ENCODE peak calls at places on chromosomes 5 and 9, in five cellular contexts. C is skeletal muscle cell; T is HFFc6; O is activated naive CD8-positive, alpha-beta T cell treated with anti-CD3 and anti-CD28 coated beads, Interleukin-2, amount 50 U/mL, for 24 hours; A is foreskin fibroblast. L is an unnamed sample.

GRCh38 chr9:133950206-133950915 is 41.8 kb downstream of the VAV2 start:
- DNase-seq in C (no peak), T (no peak), O (no peak), A (peak; percentile 44), L (no peak)

GRCh38 chr9:97529363-97530076 is 28.1 kb downstream of the TMOD1 start:
- DNase-seq in C (no peak), T (peak; percentile 49), O (no peak), A (no peak), L (no peak)

GRCh38 chr5:62779010-62779422 is 200.4 kb downstream of the LRRC70 start:
- DNase-seq in C (peak; percentile 17), T (peak; percentile 67), O (no peak), A (peak; percentile 26), L (no peak)

GRCh38 chr5:169767938-169768337 is 130.9 kb downstream of the DOCK2 start:
- DNase-seq in C (no peak), T (no peak), O (no peak), A (no peak), L (no peak)

GRCh38 chr5:154523104-154523503 is 45.1 kb upstream of the HAND1 start:
- DNase-seq in C (no peak), T (no peak), O (no peak), A (no peak), L (no peak)

GRCh38 chr9:124133752-124134151 is 122.2 kb downstream of the LHX2 start:
- DNase-seq in C (no peak), T (no peak), O (peak; percentile 37), A (peak; percentile 42), L (no peak)

GRCh38 chr9:131480258-131480657 is 22.5 kb upstream of the POMT1 start:
- DNase-seq in C (no peak), T (no peak), O (no peak), A (no peak), L (no peak)

GRCh38 chr5:137142371-137143243 is 356.5 kb downstream of the SPOCK1 start:
- DNase-seq in C (peak; percentile 97), T (peak; percentile 96), O (no peak), A (peak; percentile 92), L (peak; percentile 97)

GRCh38 chr5:54719384-54720306 is 202.1 kb downstream of the SNX18 start:
- DNase-seq in C (peak; percentile 75), T (peak; percentile 72), O (no peak), A (peak; percentile 77), L (no peak)

GRCh38 chr9:95574176-95574575 is 57.4 kb upstream of the PTCH1 start:
- DNase-seq in C (no peak), T (no peak), O (no peak), A (no peak), L (no peak)

GRCh38 chr5:110561510-110561909 is 165.0 kb downstream of the TMEM232 start:
- DNase-seq in C (no peak), T (no peak), O (no peak), A (no peak), L (no peak)

GRCh38 chr5:139664727-139665351 is 16.7 kb downstream of the CXXC5 start:
- DNase-seq in C (no peak), T (no peak), O (no peak), A (no peak), L (no peak)

GRCh38 chr5:138344887-138345622 is 7.0 kb downstream of the FAM53C start:
- DNase-seq in C (no peak), T (no peak), O (no peak), A (no peak), L (no peak)

GRCh38 chr9:16619897-16620296 is 250.6 kb downstream of the BNC2 start:
- DNase-seq in C (no peak), T (no peak), O (no peak), A (no peak), L (no peak)

GRCh38 chr9:108704156-108704852 is 151.5 kb downstream of the ACTL7B start:
- DNase-seq in C (no peak), T (no peak), O (no peak), A (no peak), L (no peak)

GRCh38 chr5:61866930-61867329 is 439.1 kb upstream of the KIF2A start:
- DNase-seq in C (peak; percentile 8), T (peak; percentile 3), O (no peak), A (peak; percentile 35), L (peak; percentile 10)

GRCh38 chr5:157345485-157345884 is 79.6 kb downstream of the CYFIP2 start:
- DNase-seq in C (no peak), T (no peak), O (no peak), A (no peak), L (no peak)

GRCh38 chr5:179836225-179837019 is 15.7 kb downstream of the SQSTM1 start:
- DNase-seq in C (no peak), T (no peak), O (peak; percentile 45), A (no peak), L (no peak)

GRCh38 chr9:69036799-69037198 is 1.2 kb downstream of the FXN start:
- DNase-seq in C (no peak), T (no peak), O (no peak), A (no peak), L (no peak)

L was measured in BJ.